ENCODE peak calls at places on chromosomes 5 and 9, in eight cellular contexts. One of them, this sample, is unnamed.

GRCh38 chr5:132099073-132099748 is 25.6 kb downstream of the CSF2 start:
- DNase-seq in AG10803: no peak
- DNase-seq in body of pancreas: no peak
- DNase-seq in pancreas: no peak
- DNase-seq in esophagus muscularis mucosa: no peak
- DNase-seq in fibroblast of lung: no peak
- DNase-seq in IMR-90: no peak
- DNase-seq in sigmoid colon: no peak
- DNase-seq in this sample: no peak

GRCh38 chr9:132546148-132547051 is 36.0 kb upstream of the BARHL1 start:
- DNase-seq in AG10803: no peak
- DNase-seq in body of pancreas: no peak
- DNase-seq in pancreas: peak; percentile 55
- DNase-seq in esophagus muscularis mucosa: no peak
- DNase-seq in fibroblast of lung: peak; percentile 25
- DNase-seq in IMR-90: no peak
- DNase-seq in sigmoid colon: peak; percentile 74
- DNase-seq in this sample: no peak

GRCh38 chr5:141437208-141437607 is 6.9 kb downstream of the PCDHGA12 start:
- DNase-seq in AG10803: peak; percentile 14
- DNase-seq in body of pancreas: no peak
- DNase-seq in pancreas: no peak
- DNase-seq in esophagus muscularis mucosa: no peak
- DNase-seq in fibroblast of lung: no peak
- DNase-seq in IMR-90: peak; percentile 52
- DNase-seq in sigmoid colon: no peak
- DNase-seq in this sample: no peak

GRCh38 chr9:94804917-94805544 is 78.5 kb downstream of the AOPEP start:
- DNase-seq in AG10803: no peak
- DNase-seq in body of pancreas: no peak
- DNase-seq in pancreas: no peak
- DNase-seq in esophagus muscularis mucosa: no peak
- DNase-seq in fibroblast of lung: no peak
- DNase-seq in IMR-90: no peak
- DNase-seq in sigmoid colon: no peak
- DNase-seq in this sample: no peak

GRCh38 chr5:77707786-77708185 is 68.4 kb downstream of the TBCA start:
- DNase-seq in AG10803: no peak
- DNase-seq in body of pancreas: no peak
- DNase-seq in pancreas: no peak
- DNase-seq in esophagus muscularis mucosa: no peak
- DNase-seq in fibroblast of lung: no peak
- DNase-seq in IMR-90: peak; percentile 36
- DNase-seq in sigmoid colon: no peak
- DNase-seq in this sample: no peak

GRCh38 chr9:125133403-125134316 is 9.7 kb downstream of the SCAI start:
- DNase-seq in AG10803: no peak
- DNase-seq in body of pancreas: no peak
- DNase-seq in pancreas: no peak
- DNase-seq in esophagus muscularis mucosa: no peak
- DNase-seq in fibroblast of lung: no peak
- DNase-seq in IMR-90: peak; percentile 30
- DNase-seq in sigmoid colon: no peak
- DNase-seq in this sample: no peak

GRCh38 chr9:79734989-79735779 is 163.4 kb downstream of the TLE4 start:
- DNase-seq in AG10803: peak; percentile 71
- DNase-seq in body of pancreas: no peak
- DNase-seq in pancreas: no peak
- DNase-seq in esophagus muscularis mucosa: no peak
- DNase-seq in fibroblast of lung: no peak
- DNase-seq in IMR-90: no peak
- DNase-seq in sigmoid colon: no peak
- DNase-seq in this sample: no peak

GRCh38 chr9:114011313-114011712 is 66.8 kb downstream of the AMBP start:
- DNase-seq in AG10803: no peak
- DNase-seq in body of pancreas: peak; percentile 3
- DNase-seq in pancreas: no peak
- DNase-seq in esophagus muscularis mucosa: peak; percentile 4
- DNase-seq in fibroblast of lung: no peak
- DNase-seq in IMR-90: no peak
- DNase-seq in sigmoid colon: no peak
- DNase-seq in this sample: no peak

GRCh38 chr5:120152472-120152871 is 311.6 kb upstream of the PRR16 start:
- DNase-seq in AG10803: peak; percentile 82
- DNase-seq in body of pancreas: no peak
- DNase-seq in pancreas: no peak
- DNase-seq in esophagus muscularis mucosa: no peak
- DNase-seq in fibroblast of lung: peak; percentile 89
- DNase-seq in IMR-90: peak; percentile 95
- DNase-seq in sigmoid colon: no peak
- DNase-seq in this sample: peak; percentile 19

GRCh38 chr5:127612441-127613141 is 36.3 kb upstream of the CTXN3 start:
- DNase-seq in AG10803: no peak
- DNase-seq in body of pancreas: no peak
- DNase-seq in pancreas: no peak
- DNase-seq in esophagus muscularis mucosa: no peak
- DNase-seq in fibroblast of lung: no peak
- DNase-seq in IMR-90: no peak
- DNase-seq in sigmoid colon: no peak
- DNase-seq in this sample: no peak

GRCh38 chr5:126369083-126369482 is 54.1 kb upstream of the GRAMD2B start:
- DNase-seq in AG10803: no peak
- DNase-seq in body of pancreas: no peak
- DNase-seq in pancreas: no peak
- DNase-seq in esophagus muscularis mucosa: no peak
- DNase-seq in fibroblast of lung: no peak
- DNase-seq in IMR-90: no peak
- DNase-seq in sigmoid colon: no peak
- DNase-seq in this sample: no peak

GRCh38 chr9:126411225-126411947 is 84.8 kb downstream of the MVB12B start:
- DNase-seq in AG10803: peak; percentile 55
- DNase-seq in body of pancreas: no peak
- DNase-seq in pancreas: no peak
- DNase-seq in esophagus muscularis mucosa: no peak
- DNase-seq in fibroblast of lung: no peak
- DNase-seq in IMR-90: no peak
- DNase-seq in sigmoid colon: no peak
- DNase-seq in this sample: no peak

GRCh38 chr9:111807197-111807596 is 12.5 kb upstream of the SHOC1 start:
- DNase-seq in AG10803: no peak
- DNase-seq in body of pancreas: no peak
- DNase-seq in pancreas: no peak
- DNase-seq in esophagus muscularis mucosa: no peak
- DNase-seq in fibroblast of lung: no peak
- DNase-seq in IMR-90: no peak
- DNase-seq in sigmoid colon: no peak
- DNase-seq in this sample: no peak

GRCh38 chr9:36823934-36824333 is 210.1 kb downstream of the PAX5 start:
- DNase-seq in AG10803: no peak
- DNase-seq in body of pancreas: no peak
- DNase-seq in pancreas: no peak
- DNase-seq in esophagus muscularis mucosa: no peak
- DNase-seq in fibroblast of lung: no peak
- DNase-seq in IMR-90: no peak
- DNase-seq in sigmoid colon: no peak
- DNase-seq in this sample: no peak

GRCh38 chr5:502325-503079 is 21.7 kb downstream of the SLC9A3 start:
- DNase-seq in AG10803: no peak
- DNase-seq in body of pancreas: no peak
- DNase-seq in pancreas: no peak
- DNase-seq in esophagus muscularis mucosa: no peak
- DNase-seq in fibroblast of lung: no peak
- DNase-seq in IMR-90: no peak
- DNase-seq in sigmoid colon: no peak
- DNase-seq in this sample: no peak

GRCh38 chr9:30732060-30732459 is 1652.4 kb upstream of the ACO1 start:
- DNase-seq in AG10803: no peak
- DNase-seq in body of pancreas: no peak
- DNase-seq in pancreas: peak; percentile 26
- DNase-seq in esophagus muscularis mucosa: no peak
- DNase-seq in fibroblast of lung: no peak
- DNase-seq in IMR-90: no peak
- DNase-seq in sigmoid colon: no peak
- DNase-seq in this sample: no peak

GRCh38 chr5:158140120-158140778 is 281.3 kb upstream of the CLINT1 start:
- DNase-seq in AG10803: peak; percentile 87
- DNase-seq in body of pancreas: no peak
- DNase-seq in pancreas: no peak
- DNase-seq in esophagus muscularis mucosa: no peak
- DNase-seq in fibroblast of lung: peak; percentile 34
- DNase-seq in IMR-90: no peak
- DNase-seq in sigmoid colon: no peak
- DNase-seq in this sample: no peak

GRCh38 chr5:176500511-176500910 is 36.7 kb downstream of the RNF44 start:
- DNase-seq in AG10803: peak; percentile 9
- DNase-seq in body of pancreas: no peak
- DNase-seq in pancreas: no peak
- DNase-seq in esophagus muscularis mucosa: no peak
- DNase-seq in fibroblast of lung: no peak
- DNase-seq in IMR-90: peak; percentile 21
- DNase-seq in sigmoid colon: no peak
- DNase-seq in this sample: no peak

GRCh38 chr5:147558131-147558730 is 48.4 kb upstream of the DPYSL3 start:
- DNase-seq in AG10803: peak; percentile 51
- DNase-seq in body of pancreas: no peak
- DNase-seq in pancreas: no peak
- DNase-seq in esophagus muscularis mucosa: no peak
- DNase-seq in fibroblast of lung: peak; percentile 60
- DNase-seq in IMR-90: peak; percentile 28
- DNase-seq in sigmoid colon: no peak
- DNase-seq in this sample: no peak

GRCh38 chr5:129094924-129095797 is 612 bp downstream of the ISOC1 start:
- DNase-seq in AG10803: peak; percentile 18
- DNase-seq in body of pancreas: peak; percentile 64
- DNase-seq in pancreas: peak; percentile 86
- DNase-seq in esophagus muscularis mucosa: peak; percentile 93
- DNase-seq in fibroblast of lung: peak; percentile 68
- DNase-seq in IMR-90: peak; percentile 31
- DNase-seq in sigmoid colon: peak; percentile 85
- DNase-seq in this sample: no peak
- TF ChIP-seq CTCF in AG10803: peak; percentile 6
- TF ChIP-seq CTCF in body of pancreas: no peak
- TF ChIP-seq CTCF in pancreas: no peak
- TF ChIP-seq CTCF in esophagus muscularis mucosa: no peak
- TF ChIP-seq CTCF in fibroblast of lung: peak; percentile 9
- TF ChIP-seq CTCF in IMR-90: peak; percentile 9
- TF ChIP-seq CTCF in sigmoid colon: no peak
- TF ChIP-seq CTCF in this sample: no peak

GRCh38 chr5:144205141-144205551 is 34.5 kb downstream of the KCTD16 start:
- DNase-seq in AG10803: peak; percentile 52
- DNase-seq in body of pancreas: peak; percentile 46
- DNase-seq in pancreas: peak; percentile 69
- DNase-seq in esophagus muscularis mucosa: no peak
- DNase-seq in fibroblast of lung: peak; percentile 44
- DNase-seq in IMR-90: peak; percentile 50
- DNase-seq in sigmoid colon: no peak
- DNase-seq in this sample: no peak
- H3K4me3 ChIP-seq in AG10803: peak overlapping the region; percentile 52
- H3K4me3 ChIP-seq in body of pancreas: peak overlapping the region; percentile 55
- H3K4me3 ChIP-seq in pancreas: peak overlapping the region; percentile 54
- H3K4me3 ChIP-seq in esophagus muscularis mucosa: peak overlapping the region; percentile 25
- H3K4me3 ChIP-seq in fibroblast of lung: peak overlapping the region; percentile 39
- H3K4me3 ChIP-seq in IMR-90: peak overlapping the region; percentile 50
- H3K4me3 ChIP-seq in sigmoid colon: no peak overlapping the region
- H3K4me3 ChIP-seq in this sample: peak overlapping the region; percentile 57

GRCh38 chr5:173924899-173925298 is 36.8 kb downstream of the CPEB4 start:
- DNase-seq in AG10803: no peak
- DNase-seq in body of pancreas: no peak
- DNase-seq in pancreas: no peak
- DNase-seq in esophagus muscularis mucosa: no peak
- DNase-seq in fibroblast of lung: no peak
- DNase-seq in IMR-90: no peak
- DNase-seq in sigmoid colon: no peak
- DNase-seq in this sample: no peak

GRCh38 chr5:173923236-173924104 is 35.3 kb downstream of the CPEB4 start:
- DNase-seq in AG10803: peak; percentile 49
- DNase-seq in body of pancreas: no peak
- DNase-seq in pancreas: no peak
- DNase-seq in esophagus muscularis mucosa: no peak
- DNase-seq in fibroblast of lung: no peak
- DNase-seq in IMR-90: peak; percentile 61
- DNase-seq in sigmoid colon: no peak
- DNase-seq in this sample: peak; percentile 41

GRCh38 chr5:173922527-173922926 is 34.4 kb downstream of the CPEB4 start:
- DNase-seq in AG10803: no peak
- DNase-seq in body of pancreas: no peak
- DNase-seq in pancreas: no peak
- DNase-seq in esophagus muscularis mucosa: no peak
- DNase-seq in fibroblast of lung: no peak
- DNase-seq in IMR-90: peak; percentile 17
- DNase-seq in sigmoid colon: no peak
- DNase-seq in this sample: peak; percentile 56

GRCh38 chr5:173926359-173926758 is 38.2 kb downstream of the CPEB4 start:
- DNase-seq in AG10803: peak; percentile 37
- DNase-seq in body of pancreas: no peak
- DNase-seq in pancreas: no peak
- DNase-seq in esophagus muscularis mucosa: no peak
- DNase-seq in fibroblast of lung: peak; percentile 75
- DNase-seq in IMR-90: peak; percentile 66
- DNase-seq in sigmoid colon: no peak
- DNase-seq in this sample: no peak

DNA sequence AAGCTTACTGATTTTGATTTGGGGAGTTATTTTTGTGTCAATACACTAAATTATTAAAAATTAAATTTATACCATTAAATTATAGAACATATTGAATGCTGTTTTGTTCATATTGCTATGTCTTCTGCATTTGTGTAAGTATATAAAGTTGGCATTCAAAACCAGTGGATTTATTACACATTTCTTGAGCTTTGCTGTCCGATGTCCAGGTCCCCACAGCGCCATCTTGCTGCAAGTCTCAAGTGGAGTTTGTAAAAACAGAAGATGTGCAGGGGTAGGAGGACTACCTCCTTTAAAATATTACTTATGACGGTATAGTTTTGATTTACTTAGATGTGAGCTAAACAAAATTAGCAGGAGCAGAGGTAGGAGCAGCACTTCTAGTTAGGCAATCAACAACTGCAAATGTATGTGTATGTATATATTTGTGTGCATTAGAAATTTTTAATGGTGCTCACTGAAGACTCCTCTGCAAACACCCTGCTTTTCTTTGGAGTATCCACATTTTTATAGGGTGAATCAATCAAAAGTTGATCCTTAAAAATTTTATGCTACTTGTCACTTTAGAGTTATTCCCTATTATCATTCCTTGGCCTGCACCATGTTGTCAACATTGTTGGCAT is 37.4 kb downstream of the CPEB4 start:
- DNase-seq in AG10803: peak; percentile 23
- DNase-seq in body of pancreas: peak; percentile 44
- DNase-seq in pancreas: no peak
- DNase-seq in esophagus muscularis mucosa: no peak
- DNase-seq in fibroblast of lung: peak; percentile 72
- DNase-seq in IMR-90: peak; percentile 57
- DNase-seq in sigmoid colon: no peak
- DNase-seq in this sample: no peak
- TF ChIP-seq CTCF in AG10803: peak; percentile 47
- TF ChIP-seq CTCF in body of pancreas: no peak
- TF ChIP-seq CTCF in pancreas: no peak
- TF ChIP-seq CTCF in esophagus muscularis mucosa: peak; percentile 37
- TF ChIP-seq CTCF in fibroblast of lung: peak; percentile 47
- TF ChIP-seq CTCF in IMR-90: peak; percentile 49
- TF ChIP-seq CTCF in sigmoid colon: no peak
- TF ChIP-seq CTCF in this sample: peak; percentile 76

GRCh38 chr5:155591273-155591672 is 577.7 kb downstream of the KIF4B start:
- DNase-seq in AG10803: no peak
- DNase-seq in body of pancreas: no peak
- DNase-seq in pancreas: no peak
- DNase-seq in esophagus muscularis mucosa: no peak
- DNase-seq in fibroblast of lung: no peak
- DNase-seq in IMR-90: no peak
- DNase-seq in sigmoid colon: no peak
- DNase-seq in this sample: no peak
- H3K4me3 ChIP-seq in AG10803: no peak overlapping the region
- H3K4me3 ChIP-seq in body of pancreas: no peak overlapping the region
- H3K4me3 ChIP-seq in pancreas: no peak overlapping the region
- H3K4me3 ChIP-seq in esophagus muscularis mucosa: no peak overlapping the region
- H3K4me3 ChIP-seq in fibroblast of lung: no peak overlapping the region
- H3K4me3 ChIP-seq in IMR-90: no peak overlapping the region
- H3K4me3 ChIP-seq in sigmoid colon: no peak overlapping the region
- H3K4me3 ChIP-seq in this sample: no peak overlapping the region